ENCODE peak calls at places on chromosomes 12 and 14, in nine cellular contexts. O is stomach, U is NT2/D1, Q is SK-N-SH, V is neuronal stem cell, I is GM23338, E is SJCRH30, H is endodermal cell, F is astrocyte. T is an unnamed sample. For H3K4me1, the result is how much of the 10 kb centered on the place peaks cover.

GRCh38 chr12:117854339-117855012 is 114.3 kb downstream of the KSR2 start:
- DNase-seq in O (peak), U (peak), Q (peak), V (peak), I (peak), E (peak), H (peak), F (peak), T (no peak)

GRCh38 chr12:45166056-45166455 is 49.8 kb upstream of the ANO6 start:
- DNase-seq in O (no peak), U (no peak), Q (no peak), V (no peak), I (no peak), E (no peak), H (no peak), F (peak), T (no peak)

GRCh38 chr12:112627851-112628250 is 163.7 kb upstream of the RPH3A start:
- DNase-seq in O (no peak), U (no peak), Q (no peak), V (no peak), I (no peak), E (no peak), H (no peak), F (no peak), T (no peak)

GRCh38 chr14:86057018-86057667 is 527.2 kb downstream of the FLRT2 start:
- DNase-seq in O (no peak), U (no peak), Q (peak), V (no peak), I (peak), E (peak), H (peak), F (no peak), T (no peak)

GRCh38 chr14:96881713-96882112 is 84.5 kb downstream of the VRK1 start:
- DNase-seq in O (no peak), U (no peak), Q (no peak), V (no peak), I (no peak), E (no peak), H (no peak), F (no peak), T (no peak)

GRCh38 chr12:124309744-124310143 is 14.9 kb downstream of the RFLNA start:
- DNase-seq in O (no peak), U (no peak), Q (no peak), V (no peak), I (no peak), E (no peak), H (no peak), F (no peak), T (no peak)

GRCh38 chr12:98424726-98425401 is 90.5 kb upstream of the TMPO start:
- DNase-seq in O (peak), U (peak), Q (peak), V (peak), I (peak), E (peak), H (peak), F (peak), T (peak)

GRCh38 chr12:53123578-53124351 is 20.5 kb downstream of the SOAT2 start:
- DNase-seq in O (no peak), U (no peak), Q (no peak), V (no peak), I (no peak), E (no peak), H (no peak), F (peak), T (no peak)

GRCh38 chr12:131235871-131236271 is 282.2 kb downstream of the ADGRD1 start:
- DNase-seq in O (no peak), U (no peak), Q (no peak), V (no peak), I (no peak), E (no peak), H (no peak), F (no peak), T (peak)

GRCh38 chr12:56565510-56566101 is 44.0 kb downstream of the RBMS2 start:
- DNase-seq in O (peak), U (peak), Q (no peak), V (no peak), I (peak), E (peak), H (peak), F (peak), T (peak)
- H3K4me1 ChIP-seq in O (under half), U (under half), Q (under half), V (under half), I (under half), E (under half), H (under half), F (under half), T (under half)

GRCh38 chr12:14693116-14693515 is 3.3 kb downstream of the GUCY2C start:
- DNase-seq in O (no peak), U (no peak), Q (no peak), V (no peak), I (no peak), E (no peak), H (no peak), F (no peak), T (no peak)

GRCh38 chr12:14691560-14691959 is 4.8 kb downstream of the GUCY2C start:
- DNase-seq in O (peak), U (no peak), Q (no peak), V (no peak), I (no peak), E (peak), H (no peak), F (no peak), T (no peak)

GRCh38 chr12:14695685-14696084 is 714 bp downstream of the GUCY2C start:
- DNase-seq in O (no peak), U (no peak), Q (no peak), V (no peak), I (no peak), E (no peak), H (no peak), F (no peak), T (no peak)

GRCh38 chr12:14696265-14696741 is at the start of gene GUCY2C:
- DNase-seq in O (no peak), U (no peak), Q (no peak), V (no peak), I (no peak), E (no peak), H (no peak), F (no peak), T (no peak)

GRCh38 chr12:14694145-14694544 is 2.3 kb downstream of the GUCY2C start:
- DNase-seq in O (no peak), U (no peak), Q (no peak), V (no peak), I (no peak), E (no peak), H (no peak), F (no peak), T (no peak)
- H3K4me3 ChIP-seq in O (no peak), U (no peak), Q (no peak), V (no peak), I (no peak), E (no peak), H (no peak), F (no peak), T (no peak)

DNA sequence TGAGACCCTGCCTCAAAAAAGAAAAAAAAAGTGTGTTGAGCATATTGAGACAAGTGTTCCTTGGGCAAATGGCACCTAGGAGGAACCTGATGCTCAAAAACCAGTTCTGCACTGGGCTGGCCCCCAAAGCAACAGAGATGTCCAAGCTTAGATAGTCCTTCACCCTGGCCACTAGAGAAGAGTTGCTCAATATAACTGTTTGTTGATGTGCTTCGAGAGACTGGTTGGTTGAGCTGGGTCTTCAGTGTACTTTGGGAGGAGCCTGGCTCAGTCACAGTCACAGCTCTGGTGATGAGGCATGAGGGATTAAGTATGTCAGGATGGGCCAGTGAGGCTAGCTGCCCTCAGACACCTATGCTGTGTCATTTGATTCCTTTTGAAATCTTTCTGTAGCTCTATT is 38.0 kb downstream of the SLC2A14 start:
- DNase-seq in O (no peak), U (no peak), Q (no peak), V (no peak), I (no peak), E (no peak), H (peak), F (no peak), T (no peak)
- H3K4me1 ChIP-seq in O (under half), U (under half), Q (under half), V (under half), I (under half), E (under half), H (under half), F (under half), T (under half)

GRCh38 chr12:57764662-57765002 is 2.2 kb downstream of the CYP27B1 start:
- DNase-seq in O (no peak), U (no peak), Q (no peak), V (no peak), I (peak), E (peak), H (no peak), F (no peak), T (no peak)
- H3K4me3 ChIP-seq in O (peak), U (peak), Q (peak), V (no peak), I (peak), E (no peak), H (peak), F (peak), T (no peak)

GRCh38 chr12:119681139-119681538 is 13.2 kb downstream of the PRKAB1 start:
- DNase-seq in O (no peak), U (no peak), Q (no peak), V (no peak), I (no peak), E (no peak), H (no peak), F (no peak), T (no peak)
- H3K4me1 ChIP-seq in O (under half), U (under half), Q (under half), V (under half), I (under half), E (under half), H (under half), F (under half), T (under half)

DNA sequence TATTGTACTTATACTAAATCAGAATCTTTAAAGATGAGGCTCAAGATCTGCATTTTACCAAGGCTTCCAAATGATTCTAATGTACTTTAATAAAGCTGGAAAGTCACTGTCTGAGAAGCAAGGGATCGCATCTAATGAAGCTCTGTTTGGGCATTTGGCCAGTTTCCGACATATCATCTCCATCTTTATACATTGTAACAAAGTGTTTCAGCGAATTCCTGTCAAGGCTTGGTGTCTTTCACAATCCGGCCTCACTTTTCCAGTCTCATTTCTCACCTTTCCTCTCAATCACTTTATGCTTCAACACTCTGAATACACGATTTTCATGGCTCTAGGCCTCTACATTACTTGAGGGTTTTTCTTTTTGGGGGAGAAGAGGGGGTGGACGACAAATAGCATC is 27.5 kb upstream of the INSM2 start:
- DNase-seq in O (no peak), U (no peak), Q (no peak), V (no peak), I (no peak), E (no peak), H (no peak), F (no peak), T (no peak)
- H3K4me3 ChIP-seq in O (no peak), U (no peak), Q (no peak), V (no peak), I (no peak), E (no peak), H (no peak), F (no peak), T (no peak)

GRCh38 chr12:30046376-30046775 is 262.6 kb upstream of the TMTC1 start:
- DNase-seq in O (no peak), U (no peak), Q (no peak), V (no peak), I (no peak), E (no peak), H (no peak), F (peak), T (no peak)
- H3K4me1 ChIP-seq in O (under half), U (under half), Q (under half), V (under half), I (under half), E (under half), H (under half), F (under half), T (under half)

DNA sequence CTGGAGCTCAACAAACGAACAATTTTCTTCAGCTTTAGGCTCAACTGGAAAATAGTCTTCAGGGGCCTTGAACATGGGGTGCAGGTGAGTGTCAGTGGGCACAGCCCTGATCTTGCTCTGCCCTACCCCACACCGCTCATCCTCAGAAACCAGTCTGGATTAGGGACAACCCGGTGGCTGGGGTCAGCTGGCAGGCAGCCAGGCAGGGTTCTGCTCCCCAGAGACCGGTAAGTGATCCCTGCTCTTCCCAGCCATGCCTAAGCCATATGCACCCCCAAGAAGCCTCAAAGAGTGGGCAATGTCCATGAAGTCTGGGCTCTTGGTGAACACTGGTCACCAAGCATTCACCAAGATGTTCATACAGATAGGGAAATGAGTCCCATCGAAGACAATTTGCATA is 64.0 kb upstream of the VASH1 start:
- DNase-seq in O (no peak), U (no peak), Q (no peak), V (no peak), I (no peak), E (no peak), H (peak), F (no peak), T (no peak)
- H3K4me3 ChIP-seq in O (no peak), U (no peak), Q (no peak), V (no peak), I (no peak), E (no peak), H (peak), F (no peak), T (no peak)

GRCh38 chr14:71452987-71453386 is 479.2 kb upstream of the RGS6 start:
- DNase-seq in O (no peak), U (no peak), Q (no peak), V (no peak), I (no peak), E (no peak), H (no peak), F (no peak), T (no peak)
- H3K4me1 ChIP-seq in O (under half), U (under half), Q (under half), V (under half), I (under half), E (under half), H (under half), F (under half), T (under half)

T was measured in aorta.